ENCODE peak calls at places on chromosomes 13 and 19, in nine cellular contexts. K is SJSA1; L is fibroblast of lung; Q is psoas muscle; O is heart left ventricle; G is CD8-positive, alpha-beta memory T cell; B is brain microvascular endothelial cell; P is tibial artery; N is tibial nerve. F is an unnamed sample.

GRCh38 chr19:41994521-41994971 is 516 bp upstream of the ATP1A3 start:
- DNase-seq in K (no peak), L (no peak), Q (no peak), O (no peak), G (no peak), B (no peak), P (no peak), N (no peak), F (no peak)

GRCh38 chr13:73956101-73956500 is 178.1 kb downstream of the KLF12 start:
- DNase-seq in K (no peak), L (no peak), Q (no peak), O (no peak), G (no peak), B (no peak), P (no peak), N (no peak), F (no peak)

GRCh38 chr19:52198678-52199077 is 8.8 kb downstream of the PPP2R1A start:
- DNase-seq in K (no peak), L (no peak), Q (no peak), O (no peak), G (no peak), B (no peak), P (no peak), N (no peak), F (no peak)

GRCh38 chr13:51768378-51768921 is 35.5 kb downstream of the DHRS12 start:
- DNase-seq in K (no peak), L (no peak), Q (no peak), O (no peak), G (no peak), B (no peak), P (no peak), N (no peak), F (no peak)

GRCh38 chr13:39881887-39882286 is 226.4 kb downstream of the COG6 start:
- DNase-seq in K (no peak), L (no peak), Q (no peak), O (no peak), G (no peak), B (no peak), P (no peak), N (no peak), F (no peak)

GRCh38 chr13:108326318-108326717 is 56.8 kb downstream of the TNFSF13B start:
- DNase-seq in K (no peak), L (no peak), Q (no peak), O (no peak), G (no peak), B (no peak), P (no peak), N (no peak), F (no peak)

GRCh38 chr13:45512148-45512498 is 47.4 kb downstream of the COG3 start:
- DNase-seq in K (no peak), L (peak; percentile 39), Q (no peak), O (no peak), G (no peak), B (peak; percentile 7), P (no peak), N (no peak), F (no peak)

GRCh38 chr13:32298695-32299094 is 16.5 kb downstream of the ZAR1L start:
- DNase-seq in K (no peak), L (no peak), Q (no peak), O (no peak), G (no peak), B (no peak), P (no peak), N (no peak), F (no peak)

GRCh38 chr19:8253678-8254077 is 44.5 kb downstream of the CERS4 start:
- DNase-seq in K (no peak), L (no peak), Q (no peak), O (no peak), G (no peak), B (no peak), P (no peak), N (no peak), F (no peak)

GRCh38 chr19:10762656-10763055 is 44.8 kb downstream of the DNM2 start:
- DNase-seq in K (no peak), L (no peak), Q (no peak), O (peak; percentile 48), G (no peak), B (no peak), P (no peak), N (no peak), F (no peak)

GRCh38 chr19:10758978-10759377 is 41.1 kb downstream of the DNM2 start:
- DNase-seq in K (no peak), L (no peak), Q (no peak), O (no peak), G (no peak), B (no peak), P (no peak), N (no peak), F (no peak)

GRCh38 chr19:10763399-10763798 is 45.5 kb downstream of the DNM2 start:
- DNase-seq in K (no peak), L (no peak), Q (no peak), O (no peak), G (no peak), B (no peak), P (no peak), N (no peak), F (no peak)

GRCh38 chr19:10761443-10762242 is 43.8 kb downstream of the DNM2 start:
- DNase-seq in K (no peak), L (no peak), Q (no peak), O (no peak), G (no peak), B (no peak), P (no peak), N (no peak), F (no peak)

DNA sequence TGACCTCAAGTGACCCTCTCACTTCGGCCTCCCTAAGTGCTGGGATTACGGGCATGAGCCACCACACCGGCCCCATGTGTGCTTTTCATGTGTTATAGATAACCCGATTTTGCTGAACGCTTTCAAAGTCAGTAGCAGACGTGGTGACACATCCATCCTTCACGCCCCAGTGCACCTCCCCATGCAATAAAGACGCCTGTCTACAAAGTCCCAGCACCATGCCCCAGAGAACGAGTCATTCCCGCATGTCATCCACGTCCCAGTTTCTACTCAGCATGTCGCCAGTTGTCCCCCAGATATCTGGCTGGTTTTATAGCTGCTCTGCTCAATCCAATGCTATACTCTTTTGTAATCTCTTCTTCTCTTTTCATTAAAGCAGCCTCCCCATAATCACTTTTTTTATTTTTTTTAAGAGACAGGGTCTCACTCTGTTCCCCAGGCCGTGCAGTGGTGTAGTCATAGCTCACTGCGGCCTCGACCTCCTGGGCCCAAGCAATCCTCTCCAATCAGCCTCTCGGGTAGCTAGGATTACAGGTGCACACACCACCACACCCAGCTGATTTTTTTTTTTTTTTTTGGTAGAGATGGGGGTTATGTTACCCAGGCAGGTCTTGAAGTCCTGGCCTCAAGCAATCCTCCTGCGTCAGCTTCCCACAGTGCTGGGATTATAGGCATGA is 42.5 kb downstream of the DNM2 start:
- DNase-seq in K (no peak), L (peak; percentile 56), Q (no peak), O (no peak), G (no peak), B (no peak), P (no peak), N (no peak), F (no peak)
- H3K27ac ChIP-seq in K (no peak overlapping the region), L (no peak overlapping the region), Q (no peak overlapping the region), O (peak overlapping the region; percentile 65), G (peak overlapping the region; percentile 60), B (no peak overlapping the region), P (no peak overlapping the region), N (no peak overlapping the region), F (peak overlapping the region; percentile 6)

GRCh38 chr19:33259532-33259931 is 33.9 kb upstream of the SLC7A10 start:
- DNase-seq in K (no peak), L (no peak), Q (no peak), O (no peak), G (no peak), B (no peak), P (no peak), N (no peak), F (peak; percentile 29)
- H3K27ac ChIP-seq in K (no peak overlapping the region), L (no peak overlapping the region), Q (no peak overlapping the region), O (no peak overlapping the region), G (no peak overlapping the region), B (no peak overlapping the region), P (no peak overlapping the region), N (no peak overlapping the region), F (no peak overlapping the region)

GRCh38 chr13:30982506-30982905 is 50.0 kb downstream of the TEX26 start:
- DNase-seq in K (no peak), L (no peak), Q (no peak), O (no peak), G (no peak), B (no peak), P (no peak), N (no peak), F (no peak)

GRCh38 chr13:30984620-30985019 is 52.2 kb downstream of the TEX26 start:
- DNase-seq in K (no peak), L (no peak), Q (no peak), O (no peak), G (no peak), B (no peak), P (no peak), N (no peak), F (no peak)

GRCh38 chr13:30982911-30983310 is 50.5 kb downstream of the TEX26 start:
- DNase-seq in K (no peak), L (no peak), Q (no peak), O (no peak), G (no peak), B (no peak), P (no peak), N (no peak), F (no peak)

GRCh38 chr13:30985637-30986205 is 53.3 kb downstream of the TEX26 start:
- DNase-seq in K (no peak), L (peak; percentile 80), Q (no peak), O (no peak), G (no peak), B (peak; percentile 12), P (no peak), N (no peak), F (no peak)

DNA sequence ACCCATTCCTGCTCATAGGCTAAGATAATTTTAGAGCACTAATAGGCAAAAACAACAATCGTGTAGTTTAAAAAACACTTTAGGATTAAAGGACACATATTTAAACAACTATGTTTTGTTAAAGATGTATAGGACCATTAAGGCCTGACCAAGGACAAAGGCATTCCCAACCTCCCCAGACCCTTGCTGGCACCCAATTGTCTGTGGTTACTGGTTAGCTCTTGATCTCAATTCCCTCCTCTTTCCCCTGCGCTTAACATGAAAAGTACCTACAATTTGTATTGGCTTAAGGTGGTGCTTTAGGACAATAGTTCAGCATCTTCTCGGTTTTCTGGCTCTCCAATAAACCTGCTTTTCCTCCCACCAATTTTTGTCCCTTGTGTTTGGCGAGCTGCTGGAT is 51.0 kb downstream of the TEX26 start:
- DNase-seq in K (no peak), L (no peak), Q (no peak), O (no peak), G (no peak), B (no peak), P (no peak), N (no peak), F (no peak)
- H3K27ac ChIP-seq in K (peak overlapping the region; percentile 22), L (no peak overlapping the region), Q (no peak overlapping the region), O (no peak overlapping the region), G (no peak overlapping the region), B (no peak overlapping the region), P (no peak overlapping the region), N (no peak overlapping the region), F (no peak overlapping the region)

DNA sequence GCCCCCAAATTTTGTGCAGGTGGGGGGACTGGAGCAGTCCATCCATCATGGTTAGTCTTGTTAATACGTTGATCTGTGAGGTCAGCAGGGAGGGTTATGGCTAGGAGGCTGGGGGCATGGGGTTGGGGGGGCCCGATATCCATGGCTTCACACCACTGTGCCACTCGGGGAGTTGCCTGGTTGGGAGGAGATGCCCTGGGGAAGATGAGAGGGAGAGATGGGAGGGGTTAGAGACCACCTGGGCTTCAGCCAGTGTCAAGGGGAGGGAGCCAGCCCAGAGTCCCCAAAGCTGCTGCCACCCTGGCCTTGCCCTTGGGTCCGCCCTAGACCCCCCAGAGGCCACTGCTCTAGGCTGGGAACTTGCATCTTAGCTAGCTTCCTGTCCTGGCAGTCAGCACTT is 1.8 kb upstream of the DMPK start:
- DNase-seq in K (no peak), L (no peak), Q (no peak), O (no peak), G (no peak), B (no peak), P (no peak), N (no peak), F (no peak)
- H3K27ac ChIP-seq in K (no peak overlapping the region), L (peak overlapping the region; percentile 90), Q (peak overlapping the region; percentile 98), O (peak overlapping the region; percentile 96), G (no peak overlapping the region), B (no peak overlapping the region), P (peak overlapping the region; percentile 92), N (peak overlapping the region; percentile 80), F (peak overlapping the region; percentile 94)

F was measured in ascending aorta.